ENCODE peak calls at places on chromosome 20, in six cellular contexts. I is GM12878, Q is suprapubic skin, E is breast epithelium, K is K562, Z is transverse colon. J is an unnamed sample.

GRCh38 chr20:53829086-53829703 is 235.6 kb upstream of the ZNF217 start:
- DNase-seq in I (no peak), Q (no peak), E (no peak), K (peak), Z (no peak), J (no peak)

GRCh38 chr20:6882911-6883310 is 115.4 kb downstream of the BMP2 start:
- DNase-seq in I (no peak), Q (no peak), E (no peak), K (no peak), Z (no peak), J (no peak)

GRCh38 chr20:17655286-17655651 is 26.8 kb downstream of the RRBP1 start:
- DNase-seq in I (no peak), Q (no peak), E (no peak), K (no peak), Z (no peak), J (no peak)

GRCh38 chr20:19993937-19994667 is 23.1 kb upstream of the NAA20 start:
- DNase-seq in I (no peak), Q (no peak), E (no peak), K (no peak), Z (no peak), J (no peak)

GRCh38 chr20:48761023-48761785 is 66.6 kb downstream of the PREX1 start:
- DNase-seq in I (no peak), Q (no peak), E (no peak), K (no peak), Z (peak), J (no peak)

GRCh38 chr20:21109144-21109543 is 3.0 kb upstream of the LINC00237 start:
- DNase-seq in I (no peak), Q (no peak), E (no peak), K (no peak), Z (no peak), J (no peak)

GRCh38 chr20:39676236-39676635 is 714.1 kb downstream of the DHX35 start:
- DNase-seq in I (no peak), Q (no peak), E (no peak), K (no peak), Z (peak), J (no peak)

GRCh38 chr20:57089701-57090144 is 176.7 kb downstream of the BMP7 start:
- DNase-seq in I (no peak), Q (peak), E (peak), K (peak), Z (peak), J (no peak)

GRCh38 chr20:11790047-11790446 is 127.6 kb upstream of the BTBD3 start:
- DNase-seq in I (no peak), Q (no peak), E (no peak), K (no peak), Z (no peak), J (no peak)

GRCh38 chr20:32832664-32833063 is 12.9 kb downstream of the MAPRE1 start:
- DNase-seq in I (no peak), Q (no peak), E (no peak), K (no peak), Z (no peak), J (no peak)

GRCh38 chr20:460707-461106 is 1.6 kb downstream of the TBC1D20 start:
- DNase-seq in I (no peak), Q (no peak), E (peak), K (no peak), Z (no peak), J (no peak)

GRCh38 chr20:62946918-62947317 is 5.6 kb upstream of the SLC17A9 start:
- DNase-seq in I (no peak), Q (no peak), E (no peak), K (no peak), Z (no peak), J (no peak)

GRCh38 chr20:62949153-62949821 is 3.2 kb upstream of the SLC17A9 start:
- DNase-seq in I (no peak), Q (no peak), E (no peak), K (no peak), Z (no peak), J (no peak)

GRCh38 chr20:62945771-62946339 is 6.7 kb upstream of the SLC17A9 start:
- DNase-seq in I (no peak), Q (no peak), E (no peak), K (no peak), Z (no peak), J (no peak)

GRCh38 chr20:62949887-62950286 is 2.6 kb upstream of the SLC17A9 start:
- DNase-seq in I (no peak), Q (no peak), E (no peak), K (no peak), Z (no peak), J (no peak)

DNA sequence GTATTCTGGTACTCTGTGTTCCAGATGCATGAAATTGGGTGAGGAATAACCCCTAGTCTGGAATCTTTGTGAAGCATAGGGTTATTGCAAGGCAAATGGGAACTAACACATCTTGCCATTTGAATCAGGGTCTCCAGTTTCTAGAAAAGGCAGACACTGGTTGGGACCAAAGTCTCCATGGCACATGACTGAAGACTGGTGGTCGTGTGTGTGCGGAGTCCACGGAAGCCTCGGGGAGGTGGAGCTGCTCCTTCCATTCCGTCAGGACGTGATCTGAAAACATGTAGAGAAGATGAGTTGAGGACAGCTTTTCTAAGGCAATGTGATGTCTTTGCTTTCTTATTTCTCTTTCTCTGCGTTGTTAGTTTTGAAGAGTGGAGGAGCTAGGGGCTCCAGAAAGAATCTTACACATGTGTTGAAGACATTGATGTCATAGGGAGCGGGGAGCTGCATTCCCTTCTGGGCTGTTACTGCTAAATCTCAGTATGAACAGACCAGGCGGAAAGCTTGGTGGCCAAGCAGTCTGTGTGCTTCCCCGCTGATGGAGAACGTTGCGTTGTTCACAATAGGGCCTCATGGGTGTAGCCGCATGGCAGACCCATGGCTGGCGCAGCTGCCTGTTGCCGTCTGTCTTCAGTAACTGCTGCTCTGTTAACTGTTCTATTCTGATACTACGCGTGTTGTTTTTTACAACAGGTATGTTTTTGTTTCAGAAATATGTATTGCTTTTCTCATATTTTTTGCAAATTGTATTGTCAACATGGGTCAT is 4.8 kb upstream of the SLC17A9 start:
- DNase-seq in I (no peak), Q (no peak), E (no peak), K (no peak), Z (no peak), J (no peak)
- TF ChIP-seq POLR2AphosphoS5 in I (no peak), Q (no peak), E (no peak), K (no peak), Z (no peak), J (no peak)

GRCh38 chr20:3749087-3749688 is 16.7 kb downstream of the HSPA12B start:
- DNase-seq in I (no peak), Q (no peak), E (no peak), K (no peak), Z (no peak), J (no peak)

GRCh38 chr20:3751664-3752385 is 15.7 kb downstream of the ADISSP start:
- DNase-seq in I (no peak), Q (no peak), E (no peak), K (no peak), Z (peak), J (no peak)

GRCh38 chr20:3751284-3751663 is 16.3 kb downstream of the ADISSP start:
- DNase-seq in I (no peak), Q (no peak), E (no peak), K (no peak), Z (no peak), J (no peak)

GRCh38 chr20:3748073-3748472 is 15.6 kb downstream of the HSPA12B start:
- DNase-seq in I (no peak), Q (no peak), E (no peak), K (no peak), Z (no peak), J (no peak)

GRCh38 chr20:3749689-3750639 is 17.5 kb downstream of the HSPA12B start:
- DNase-seq in I (no peak), Q (no peak), E (no peak), K (peak), Z (no peak), J (no peak)
- TF ChIP-seq POLR2AphosphoS5 in I (no peak), Q (no peak), E (no peak), K (no peak), Z (no peak), J (no peak)

DNA sequence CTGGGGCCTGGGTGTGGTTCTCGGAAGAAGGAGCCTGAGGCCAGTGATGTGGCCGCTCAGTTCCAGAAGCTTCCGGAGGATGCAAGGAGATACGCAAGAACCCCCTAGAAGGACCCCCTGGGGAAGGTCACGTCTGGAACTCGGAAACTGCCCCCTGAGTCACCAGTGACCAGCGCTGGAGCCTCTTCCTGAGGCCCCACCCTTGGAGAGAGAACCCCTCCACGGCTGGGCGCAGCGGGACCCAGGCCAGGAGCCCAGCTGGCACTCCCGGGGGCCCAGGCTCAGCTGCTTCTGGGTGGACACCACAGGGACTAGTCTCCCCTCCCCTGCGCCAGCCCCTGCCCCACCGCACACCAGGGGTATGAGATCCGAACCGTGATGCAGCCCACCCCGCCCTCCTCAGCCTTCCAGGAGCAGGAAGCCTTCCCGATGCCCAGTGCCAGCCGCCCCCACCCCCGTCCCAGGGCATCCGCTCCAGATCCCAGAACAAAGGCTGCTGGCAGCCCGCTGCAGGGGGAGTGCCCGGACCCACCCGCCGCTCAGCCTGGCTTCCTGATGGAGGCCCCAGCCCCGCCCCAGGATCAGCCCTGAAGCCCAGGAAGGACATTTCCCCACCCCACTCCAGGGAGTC is 7.5 kb downstream of the LAMA5 start:
- DNase-seq in I (no peak), Q (peak), E (no peak), K (peak), Z (no peak), J (no peak)
- TF ChIP-seq POLR2AphosphoS5 in I (no peak), Q (no peak), E (no peak), K (no peak), Z (peak), J (no peak)

GRCh38 chr20:45407067-45407745 is 883 bp upstream of the DBNDD2 start:
- DNase-seq in I (no peak), Q (no peak), E (no peak), K (peak), Z (peak), J (no peak)
- TF ChIP-seq POLR2AphosphoS5 in I (no peak), Q (no peak), E (peak), K (no peak), Z (peak), J (no peak)

GRCh38 chr20:47125553-47126373 is 230.7 kb downstream of the ZMYND8 start:
- DNase-seq in I (no peak), Q (no peak), E (peak), K (no peak), Z (no peak), J (no peak)
- TF ChIP-seq POLR2AphosphoS5 in I (no peak), Q (no peak), E (no peak), K (no peak), Z (no peak), J (no peak)

DNA sequence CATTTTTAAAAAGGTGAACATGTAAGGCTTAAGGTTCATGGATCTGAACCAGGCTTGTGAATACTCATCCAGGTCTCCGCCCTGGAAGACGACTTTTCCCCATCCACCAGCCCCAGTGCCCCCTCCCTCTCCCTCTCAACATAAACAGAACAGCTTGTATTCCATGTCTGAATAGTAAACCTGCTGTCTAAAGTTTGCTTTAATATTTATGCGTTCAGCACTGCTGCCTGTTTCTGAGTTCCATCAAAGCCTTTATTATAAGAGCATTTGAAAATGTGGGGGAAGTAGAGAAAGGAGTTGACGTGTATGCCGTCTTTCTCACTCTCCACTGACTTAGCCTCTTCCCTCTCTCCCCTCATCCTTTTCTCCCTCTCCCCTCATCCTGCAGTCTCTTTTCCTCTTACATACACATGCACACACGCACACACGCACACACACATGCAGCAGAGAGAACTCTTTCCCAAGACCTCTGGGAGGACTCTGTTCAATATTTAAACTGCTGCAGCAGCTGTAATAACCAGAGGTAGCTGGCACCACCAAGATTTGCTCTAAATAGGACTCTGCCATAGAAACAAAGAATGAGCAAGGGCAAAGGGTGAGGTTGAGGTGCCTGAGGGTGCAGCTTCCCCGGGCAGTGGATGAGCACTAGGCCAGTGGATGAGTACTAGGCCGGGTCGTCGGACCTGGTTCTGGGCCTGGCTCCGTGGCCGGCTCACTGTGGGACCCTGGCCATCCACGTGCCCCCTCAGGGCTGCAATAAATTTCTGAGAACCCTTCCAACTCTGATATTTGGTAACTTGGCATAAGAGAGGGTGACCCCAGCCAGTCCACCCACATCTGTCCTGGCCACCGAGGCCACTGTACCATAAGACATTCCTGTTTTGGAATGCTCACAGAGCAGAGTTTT is 35.4 kb upstream of the VSTM2L start:
- DNase-seq in I (no peak), Q (no peak), E (no peak), K (no peak), Z (no peak), J (no peak)
- TF ChIP-seq POLR2AphosphoS5 in I (no peak), Q (no peak), E (no peak), K (no peak), Z (peak), J (no peak)

GRCh38 chr20:50724851-50725721 is 6.3 kb upstream of the PARD6B start:
- DNase-seq in I (no peak), Q (peak), E (peak), K (peak), Z (peak), J (no peak)
- TF ChIP-seq POLR2AphosphoS5 in I (no peak), Q (peak), E (no peak), K (peak), Z (no peak), J (peak)

GRCh38 chr20:34774886-34775285 is 50.6 kb downstream of the NCOA6 start:
- DNase-seq in I (no peak), Q (no peak), E (no peak), K (no peak), Z (no peak), J (no peak)

GRCh38 chr20:34774431-34774830 is 51.0 kb downstream of the NCOA6 start:
- DNase-seq in I (no peak), Q (no peak), E (no peak), K (no peak), Z (no peak), J (no peak)

GRCh38 chr20:34772437-34772836 is 53.0 kb downstream of the NCOA6 start:
- DNase-seq in I (no peak), Q (no peak), E (no peak), K (no peak), Z (no peak), J (no peak)

GRCh38 chr20:34773726-34774125 is 51.7 kb downstream of the NCOA6 start:
- DNase-seq in I (no peak), Q (no peak), E (no peak), K (no peak), Z (no peak), J (no peak)

GRCh38 chr20:34771680-34772081 is 53.8 kb downstream of the NCOA6 start:
- DNase-seq in I (no peak), Q (no peak), E (no peak), K (no peak), Z (no peak), J (no peak)
- TF ChIP-seq POLR2AphosphoS5 in I (no peak), Q (peak), E (no peak), K (no peak), Z (no peak), J (no peak)

DNA sequence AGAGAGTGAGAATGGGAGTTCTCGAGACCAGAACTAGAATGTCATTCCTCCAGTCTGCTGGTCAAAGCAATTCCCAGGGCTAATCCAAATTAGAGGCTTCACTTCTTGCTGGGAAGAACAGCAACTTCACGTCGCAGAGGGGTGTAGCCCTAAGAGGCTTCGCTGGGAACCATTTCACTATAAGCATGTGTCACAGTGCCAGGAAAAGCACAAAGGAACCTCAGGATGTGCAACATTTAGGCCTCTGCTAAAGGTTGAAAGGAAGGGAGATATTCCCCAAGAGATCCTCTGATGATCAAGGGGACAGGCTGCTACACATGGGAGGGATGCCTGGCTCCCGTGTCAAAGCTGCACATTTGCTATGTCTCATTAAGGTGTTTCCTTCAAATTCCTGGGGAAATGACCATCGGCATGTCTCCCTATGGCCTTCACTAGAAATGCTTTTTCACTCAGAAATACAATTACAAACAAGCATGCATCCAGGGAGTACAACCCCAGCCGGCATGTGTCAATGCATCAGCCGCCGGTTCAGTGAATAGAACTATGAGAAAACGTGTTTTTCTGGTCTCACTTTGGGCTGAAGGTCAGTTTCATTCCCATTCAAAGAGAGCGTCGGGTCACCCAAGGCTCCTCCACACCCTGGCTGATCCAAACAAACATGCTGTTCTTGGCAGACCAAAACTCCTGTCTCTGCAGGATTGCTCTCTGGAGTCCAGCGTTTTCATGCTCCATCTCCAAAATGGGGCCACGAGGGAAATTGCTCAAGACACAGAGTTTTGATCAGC is 35.7 kb upstream of the NXT1 start:
- DNase-seq in I (no peak), Q (no peak), E (no peak), K (no peak), Z (no peak), J (no peak)
- TF ChIP-seq POLR2AphosphoS5 in I (no peak), Q (no peak), E (no peak), K (no peak), Z (peak), J (no peak)

GRCh38 chr20:63598479-63599395 is 24.7 kb upstream of the HELZ2 start:
- DNase-seq in I (no peak), Q (no peak), E (no peak), K (no peak), Z (no peak), J (no peak)
- TF ChIP-seq POLR2AphosphoS5 in I (no peak), Q (no peak), E (no peak), K (no peak), Z (no peak), J (no peak)

J was measured in SK-N-MC.